ENCODE peak calls at places on chromosomes 16 and 17, in nine cellular contexts. E, H, Y, U, T, R, C, X and V are unnamed samples.

GRCh38 chr17:17598003-17598402 is 6.5 kb upstream of the PEMT start:
- DNase-seq in E (no peak), H (no peak), Y (no peak), U (no peak), T (no peak), R (no peak), C (no peak), X (no peak), V (no peak)

GRCh38 chr17:21535686-21536085 is 156.6 kb upstream of the KCNJ18 start:
- DNase-seq in E (no peak), H (peak; percentile 6), Y (no peak), U (no peak), T (no peak), R (no peak), C (no peak), X (no peak), V (no peak)

GRCh38 chr16:24646646-24646995 is 82.8 kb upstream of the TNRC6A start:
- DNase-seq in E (no peak), H (no peak), Y (no peak), U (no peak), T (no peak), R (no peak), C (no peak), X (no peak), V (no peak)

GRCh38 chr17:37212184-37212583 is 163.6 kb upstream of the C17orf78 start:
- DNase-seq in E (no peak), H (no peak), Y (no peak), U (no peak), T (no peak), R (no peak), C (no peak), X (no peak), V (no peak)

GRCh38 chr17:36545093-36545464 is 360 bp downstream of the GGNBP2 start:
- DNase-seq in E (no peak), H (no peak), Y (no peak), U (no peak), T (no peak), R (no peak), C (no peak), X (no peak), V (no peak)

GRCh38 chr17:50289268-50289667 is 15.0 kb downstream of the TMEM92 start:
- DNase-seq in E (no peak), H (no peak), Y (no peak), U (no peak), T (no peak), R (no peak), C (peak; percentile 62), X (no peak), V (no peak)

GRCh38 chr16:14486520-14487303 is 143.3 kb downstream of the PARN start:
- DNase-seq in E (peak; percentile 86), H (peak; percentile 85), Y (peak; percentile 85), U (no peak), T (peak; percentile 84), R (peak; percentile 96), C (peak; percentile 88), X (peak; percentile 78), V (peak; percentile 94)

GRCh38 chr16:15682105-15682570 is 32.1 kb downstream of the NDE1 start:
- DNase-seq in E (peak; percentile 36), H (peak; percentile 63), Y (peak; percentile 81), U (no peak), T (no peak), R (peak; percentile 55), C (peak; percentile 71), X (no peak), V (peak; percentile 39)

GRCh38 chr16:68985855-68986254 is 119.6 kb upstream of the HAS3 start:
- DNase-seq in E (peak; percentile 39), H (no peak), Y (no peak), U (no peak), T (no peak), R (no peak), C (no peak), X (peak; percentile 27), V (no peak)

GRCh38 chr16:73053038-73053378 is 5.1 kb upstream of the ZFHX3 start:
- DNase-seq in E (no peak), H (no peak), Y (no peak), U (no peak), T (no peak), R (no peak), C (no peak), X (no peak), V (no peak)
- H3K4me3 ChIP-seq in E (peak overlapping the region; percentile 37), H (peak overlapping the region; percentile 3), Y (peak overlapping the region; percentile 31), U (no peak overlapping the region), T (no peak overlapping the region), R (no peak overlapping the region), C (peak overlapping the region; percentile 88), X (no peak overlapping the region), V (no peak overlapping the region)

GRCh38 chr17:81635431-81635830 is 1.5 kb downstream of the NPLOC4 start:
- DNase-seq in E (no peak), H (no peak), Y (no peak), U (no peak), T (no peak), R (no peak), C (no peak), X (no peak), V (no peak)
- H3K4me3 ChIP-seq in E (peak overlapping the region; percentile 96), H (peak overlapping the region; percentile 94), Y (no peak overlapping the region), U (no peak overlapping the region), T (peak overlapping the region; percentile 72), R (no peak overlapping the region), C (peak overlapping the region; percentile 79), X (peak overlapping the region; percentile 94), V (peak overlapping the region; percentile 91)

GRCh38 chr17:76079577-76080206 is 710 bp downstream of the ZACN start:
- DNase-seq in E (no peak), H (no peak), Y (no peak), U (no peak), T (no peak), R (no peak), C (no peak), X (no peak), V (no peak)
- H3K4me3 ChIP-seq in E (no peak overlapping the region), H (no peak overlapping the region), Y (no peak overlapping the region), U (no peak overlapping the region), T (no peak overlapping the region), R (no peak overlapping the region), C (no peak overlapping the region), X (no peak overlapping the region), V (no peak overlapping the region)

GRCh38 chr16:53523126-53523804 is 20.3 kb upstream of the AKTIP start:
- DNase-seq in E (no peak), H (no peak), Y (no peak), U (no peak), T (no peak), R (no peak), C (no peak), X (no peak), V (no peak)

GRCh38 chr16:53515811-53516210 is 12.8 kb upstream of the AKTIP start:
- DNase-seq in E (no peak), H (no peak), Y (no peak), U (no peak), T (no peak), R (no peak), C (no peak), X (no peak), V (no peak)

GRCh38 chr16:53517851-53518250 is 14.8 kb upstream of the AKTIP start:
- DNase-seq in E (no peak), H (no peak), Y (no peak), U (no peak), T (no peak), R (no peak), C (no peak), X (no peak), V (no peak)

GRCh38 chr16:53518550-53519416 is 15.8 kb upstream of the AKTIP start:
- DNase-seq in E (no peak), H (no peak), Y (no peak), U (peak; percentile 60), T (no peak), R (peak; percentile 36), C (no peak), X (peak; percentile 26), V (no peak)

GRCh38 chr16:53519417-53520091 is 16.5 kb upstream of the AKTIP start:
- DNase-seq in E (no peak), H (no peak), Y (no peak), U (no peak), T (no peak), R (no peak), C (no peak), X (no peak), V (no peak)
- H3K4me3 ChIP-seq in E (no peak overlapping the region), H (no peak overlapping the region), Y (no peak overlapping the region), U (peak overlapping the region; percentile 76), T (no peak overlapping the region), R (no peak overlapping the region), C (no peak overlapping the region), X (no peak overlapping the region), V (no peak overlapping the region)

GRCh38 chr16:50196736-50197135 is 43.6 kb downstream of the TENT4B start:
- DNase-seq in E (no peak), H (no peak), Y (no peak), U (no peak), T (no peak), R (no peak), C (no peak), X (no peak), V (no peak)

GRCh38 chr16:50193594-50193993 is 40.5 kb downstream of the TENT4B start:
- DNase-seq in E (no peak), H (no peak), Y (no peak), U (no peak), T (no peak), R (no peak), C (no peak), X (no peak), V (no peak)

GRCh38 chr16:50195756-50196155 is 42.6 kb downstream of the TENT4B start:
- DNase-seq in E (no peak), H (no peak), Y (no peak), U (no peak), T (no peak), R (no peak), C (no peak), X (no peak), V (no peak)

GRCh38 chr16:50197582-50197981 is 44.5 kb downstream of the TENT4B start:
- DNase-seq in E (no peak), H (no peak), Y (no peak), U (no peak), T (no peak), R (no peak), C (no peak), X (no peak), V (no peak)

DNA sequence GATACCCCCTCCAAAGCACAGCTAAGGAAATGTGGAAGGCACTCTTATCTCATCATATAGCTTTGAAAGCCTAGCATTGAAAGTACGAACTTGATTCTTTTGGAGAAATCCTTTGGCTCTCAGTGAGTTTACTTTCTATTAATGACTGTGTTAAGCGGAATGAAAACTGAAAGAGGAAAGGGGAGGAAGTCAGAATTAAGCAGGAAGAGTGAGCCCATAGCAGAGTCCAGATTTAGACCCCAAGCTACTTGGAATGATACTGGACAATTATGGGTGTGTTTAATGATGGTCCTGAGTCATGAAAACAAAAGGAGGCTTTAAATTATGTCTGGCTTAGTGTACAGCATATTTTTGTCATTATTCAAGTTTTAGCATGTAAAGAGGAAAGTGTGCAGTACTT is 42.2 kb downstream of the TENT4B start:
- DNase-seq in E (no peak), H (no peak), Y (no peak), U (no peak), T (no peak), R (no peak), C (no peak), X (no peak), V (no peak)
- H3K4me3 ChIP-seq in E (peak overlapping the region; percentile 18), H (no peak overlapping the region), Y (no peak overlapping the region), U (no peak overlapping the region), T (no peak overlapping the region), R (no peak overlapping the region), C (no peak overlapping the region), X (no peak overlapping the region), V (no peak overlapping the region)

GRCh38 chr16:81478876-81479496 is 34.4 kb downstream of the CMIP start:
- DNase-seq in E (no peak), H (no peak), Y (no peak), U (no peak), T (no peak), R (peak; percentile 83), C (peak; percentile 71), X (peak; percentile 41), V (no peak)
- H3K4me3 ChIP-seq in E (no peak overlapping the region), H (no peak overlapping the region), Y (no peak overlapping the region), U (no peak overlapping the region), T (no peak overlapping the region), R (no peak overlapping the region), C (no peak overlapping the region), X (no peak overlapping the region), V (no peak overlapping the region)